ENCODE peak calls at places on chromosomes 1 and 21, in seven cellular contexts. Y, M, S, E, J, A and V are unnamed samples.

GRCh38 chr1:26789953-26790352 is 2.2 kb downstream of the PIGV start:
- DNase-seq in M (no peak), S (no peak), E (no peak), A (no peak), J (no peak), Y (no peak), V (no peak)

GRCh38 chr1:209728466-209728865 is 23.8 kb downstream of the HSD11B1 start:
- DNase-seq in A (no peak), Y (no peak), S (no peak), E (no peak), J (no peak), M (no peak), V (no peak)

GRCh38 chr1:94416901-94417701 is 1.1 kb upstream of the ABCD3 start:
- DNase-seq in M (no peak), Y (peak), S (no peak), A (no peak), J (peak), E (peak), V (no peak)

GRCh38 chr1:11903210-11903609 is 23.0 kb downstream of the KIAA2013 start:
- DNase-seq in E (no peak), S (no peak), J (no peak), M (no peak), A (no peak), Y (no peak), V (no peak)

GRCh38 chr1:199113265-199113869 is 474.5 kb downstream of the PTPRC start:
- DNase-seq in J (peak), Y (no peak), S (peak), A (peak), M (peak), E (peak), V (peak)

GRCh38 chr1:26767714-26768113 is 20.0 kb upstream of the PIGV start:
- DNase-seq in S (no peak), E (no peak), J (no peak), A (no peak), M (no peak), Y (no peak), V (no peak)

GRCh38 chr1:170659404-170660035 is 4.4 kb upstream of the PRRX1 start:
- DNase-seq in Y (peak), E (no peak), S (no peak), J (no peak), M (no peak), A (no peak), V (no peak)

GRCh38 chr1:248696261-248696660 is 6.3 kb downstream of the OR14I1 start:
- DNase-seq in A (no peak), Y (no peak), M (peak), J (peak), E (peak), S (no peak), V (no peak)

GRCh38 chr1:62342270-62342669 is 23.0 kb upstream of the KANK4 start:
- DNase-seq in M (no peak), S (no peak), Y (no peak), A (no peak), E (no peak), J (no peak), V (no peak)

GRCh38 chr1:14135070-14135469 is 435.1 kb downstream of the PRDM2 start:
- DNase-seq in M (no peak), A (no peak), S (no peak), E (no peak), J (no peak), Y (no peak), V (no peak)

GRCh38 chr21:15682182-15682895 is 47.4 kb upstream of the USP25 start:
- DNase-seq in J (no peak), A (no peak), S (no peak), Y (no peak), E (peak), M (no peak), V (no peak)

GRCh38 chr1:158425020-158425419 is 1.0 kb downstream of the OR10K2 start:
- DNase-seq in A (no peak), Y (no peak), E (no peak), J (no peak), M (no peak), S (no peak), V (no peak)

GRCh38 chr1:201264072-201264471 is 19.2 kb upstream of the PKP1 start:
- DNase-seq in J (no peak), M (no peak), Y (no peak), E (no peak), A (no peak), S (no peak), V (no peak)

GRCh38 chr1:165580931-165581871 is 37.4 kb downstream of the LRRC52 start:
- DNase-seq in E (no peak), S (no peak), M (no peak), Y (no peak), A (no peak), J (no peak), V (no peak)